ENCODE peak calls at places on chromosomes 13 and 19, in nine cellular contexts. F is left lung; W is substantia nigra; V is iPS DF 6.9; O is stomach; J is CD8-positive, alpha-beta memory T cell; G is upper lobe of left lung; N is esophagus muscularis mucosa; B is gastrocnemius medialis. A is an unnamed sample.

GRCh38 chr13:31365630-31366029 is 165.9 kb downstream of the B3GLCT start:
- DNase-seq in B (no peak), N (no peak), J (no peak), G (no peak), V (no peak), F (no peak), O (no peak), W (no peak), A (no peak)

GRCh38 chr13:37656247-37656940 is 57.8 kb upstream of the POSTN start:
- DNase-seq in O (no peak), B (no peak), J (no peak), V (no peak), G (no peak), F (no peak), W (no peak), N (no peak), A (peak)

GRCh38 chr13:98447881-98448641 is 128.8 kb downstream of the STK24 start:
- DNase-seq in O (no peak), W (no peak), F (no peak), N (no peak), V (no peak), B (no peak), G (no peak), J (no peak), A (no peak)

GRCh38 chr13:80096383-80096782 is 244.5 kb downstream of the SPRY2 start:
- DNase-seq in G (no peak), J (no peak), W (no peak), O (no peak), V (no peak), F (no peak), N (no peak), B (no peak), A (no peak)

GRCh38 chr13:36323951-36324566 is 22.1 kb downstream of the SPART start:
- DNase-seq in W (no peak), G (no peak), F (no peak), V (no peak), B (no peak), O (no peak), N (no peak), J (no peak), A (no peak)

GRCh38 chr13:79886601-79887000 is 405.6 kb downstream of the NDFIP2 start:
- DNase-seq in V (no peak), W (no peak), B (no peak), O (no peak), G (no peak), F (no peak), J (no peak), N (no peak), A (no peak)

GRCh38 chr19:8576273-8576993 is 809 bp downstream of the MYO1F start:
- DNase-seq in F (no peak), J (no peak), W (no peak), N (no peak), B (no peak), V (no peak), G (peak), O (no peak), A (no peak)

GRCh38 chr19:42252365-42253244 is 2.3 kb downstream of the ERF start:
- DNase-seq in N (no peak), V (no peak), F (no peak), G (peak), B (no peak), W (peak), J (no peak), O (no peak), A (no peak)

GRCh38 chr13:113647351-113648217 is 10.4 kb downstream of the ATP4B start:
- DNase-seq in N (no peak), B (peak), W (peak), G (peak), F (peak), V (no peak), J (no peak), O (peak), A (peak)

GRCh38 chr13:113666951-113667701 is at the start of gene GRK1:
- DNase-seq in J (no peak), V (no peak), W (no peak), O (peak), N (no peak), B (no peak), G (peak), F (peak), A (no peak)

GRCh38 chr19:37719111-37719926 is at the start of gene ZNF607:
- DNase-seq in F (peak), N (peak), B (peak), J (peak), G (peak), W (peak), V (peak), O (peak), A (peak)

GRCh38 chr19:7250951-7251350 is 43.3 kb downstream of the INSR start:
- DNase-seq in W (no peak), O (no peak), G (no peak), J (no peak), F (no peak), B (no peak), V (no peak), N (no peak), A (no peak)
- H3K27ac ChIP-seq in W (no peak), O (no peak), G (no peak), J (no peak), F (no peak), B (no peak), V (no peak), N (no peak), A (no peak)

DNA sequence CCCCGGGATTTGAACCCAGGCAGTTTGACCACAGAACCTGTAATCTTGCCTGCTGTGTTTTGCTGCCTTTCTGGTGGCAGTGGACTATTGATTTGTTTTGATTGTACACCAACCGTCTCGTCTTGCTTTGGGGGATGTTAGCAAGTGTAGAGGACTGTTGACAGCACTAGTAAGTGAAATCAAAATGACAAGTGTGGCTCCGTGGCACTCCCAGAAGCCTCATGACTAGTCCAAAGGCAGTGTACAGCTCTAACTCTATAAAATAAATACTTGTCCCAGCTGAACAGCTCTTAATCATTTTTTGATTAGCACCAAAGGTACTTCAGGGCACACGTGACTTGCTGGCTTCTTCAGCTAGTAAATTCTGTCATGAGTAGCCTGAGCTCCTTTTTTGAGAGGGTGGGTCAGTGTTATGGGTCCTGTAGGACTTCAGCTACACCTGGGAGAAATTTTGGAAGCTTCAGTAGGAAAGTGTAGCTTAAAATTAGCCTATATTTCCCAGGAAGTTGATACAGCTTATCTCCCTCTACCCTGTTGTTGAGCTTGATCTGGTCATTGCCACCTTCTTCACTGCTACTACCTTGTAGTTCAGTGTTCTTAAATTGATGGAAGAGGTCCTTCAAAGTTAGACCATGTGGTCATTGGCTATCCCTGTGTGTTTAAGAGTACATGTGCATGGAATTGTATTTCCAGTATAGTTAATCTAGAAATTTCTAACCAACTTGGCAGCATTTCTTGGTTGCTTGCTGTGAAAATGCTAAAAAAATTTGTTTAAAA is 15.1 kb downstream of the TM9SF2 start:
- DNase-seq in J (no peak), O (no peak), B (no peak), V (no peak), W (no peak), N (no peak), F (no peak), G (peak), A (no peak)
- H3K27ac ChIP-seq in J (no peak), O (peak), B (no peak), V (no peak), W (no peak), N (no peak), F (no peak), G (peak), A (no peak)

DNA sequence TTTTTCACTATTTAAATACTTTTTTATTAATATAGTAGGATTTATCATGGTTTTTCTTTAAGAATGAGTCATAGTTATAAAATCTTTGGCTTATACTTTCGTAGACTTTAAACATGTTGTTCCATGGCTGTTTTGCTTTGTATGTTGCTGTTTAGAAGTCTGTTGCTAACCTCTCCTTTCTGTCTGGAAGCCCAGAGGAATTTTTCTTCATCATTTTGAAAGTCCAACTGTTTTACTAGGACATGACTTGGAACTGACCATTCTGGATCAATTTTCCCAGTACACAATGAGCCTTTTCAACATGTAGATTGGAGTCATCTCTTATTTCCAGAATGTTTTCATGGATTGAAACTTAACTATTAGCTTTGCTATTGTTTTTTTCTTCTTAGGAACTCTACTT is 7.9 kb downstream of the CAB39L start:
- DNase-seq in J (no peak), B (no peak), N (no peak), F (no peak), O (no peak), W (no peak), G (no peak), V (no peak), A (no peak)
- H3K27ac ChIP-seq in J (no peak), B (no peak), N (peak), F (no peak), O (no peak), W (no peak), G (no peak), V (no peak), A (no peak)

GRCh38 chr19:45682908-45683307 is 8.8 kb downstream of the SNRPD2 start:
- DNase-seq in N (no peak), O (no peak), V (no peak), G (no peak), B (no peak), W (no peak), F (no peak), J (no peak), A (no peak)

GRCh38 chr19:45682117-45682516 is 9.6 kb downstream of the SNRPD2 start:
- DNase-seq in O (no peak), V (no peak), F (no peak), N (no peak), W (no peak), J (no peak), B (no peak), G (no peak), A (no peak)

GRCh38 chr19:45676851-45677263 is 8.8 kb downstream of the GIPR start:
- DNase-seq in J (peak), F (peak), B (no peak), O (peak), N (no peak), W (no peak), V (no peak), G (peak), A (no peak)

GRCh38 chr19:45681391-45682015 is 10.2 kb downstream of the SNRPD2 start:
- DNase-seq in W (peak), B (peak), N (peak), G (peak), F (peak), J (peak), V (no peak), O (peak), A (no peak)

GRCh38 chr19:45677351-45678230 is 9.6 kb downstream of the GIPR start:
- DNase-seq in G (peak), N (no peak), B (no peak), J (peak), F (peak), O (peak), V (peak), W (peak), A (peak)
- H3K27ac ChIP-seq in G (peak), N (no peak), B (no peak), J (no peak), F (peak), O (peak), V (no peak), W (peak), A (peak)

DNA sequence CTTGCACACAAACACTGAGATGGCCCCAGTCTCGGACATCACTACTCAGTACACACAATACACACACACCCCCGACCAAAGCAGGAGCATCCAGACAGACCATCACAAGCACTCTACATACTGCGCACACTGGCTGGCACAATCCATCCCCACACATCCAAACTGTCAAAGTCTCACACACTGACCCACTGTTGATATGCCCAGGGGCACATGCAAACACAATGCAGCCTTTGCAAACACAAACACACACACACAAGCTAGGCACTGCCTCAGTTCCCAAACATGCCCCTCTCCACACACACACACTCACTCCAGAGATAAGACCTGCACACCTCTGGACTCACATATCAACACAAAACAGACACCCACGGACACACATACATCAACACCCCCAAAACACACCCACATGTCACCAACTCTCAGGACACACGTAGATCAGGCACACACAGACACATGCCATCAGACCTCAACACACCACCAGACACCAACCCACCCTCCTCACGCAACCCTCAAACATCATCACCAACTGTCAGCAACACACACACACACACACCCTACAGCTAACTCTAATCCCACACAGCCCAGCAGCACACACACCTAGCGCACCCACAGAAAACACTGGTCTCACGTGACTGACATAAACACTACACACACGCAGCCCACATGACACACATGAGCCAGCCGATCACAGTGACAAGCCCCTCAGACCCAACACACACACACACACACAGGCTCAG is 1.9 kb downstream of the BBC3 start:
- DNase-seq in G (peak), F (no peak), V (no peak), N (no peak), B (peak), O (no peak), W (no peak), J (peak), A (no peak)
- H3K27ac ChIP-seq in G (peak), F (peak), V (no peak), N (peak), B (peak), O (peak), W (peak), J (peak), A (peak)

GRCh38 chr13:73388586-73388985 is 329.8 kb downstream of the KLF5 start:
- DNase-seq in N (no peak), G (no peak), V (no peak), O (no peak), F (no peak), W (no peak), J (no peak), B (no peak), A (no peak)

GRCh38 chr13:73399347-73400216 is 340.8 kb downstream of the KLF5 start:
- DNase-seq in B (no peak), J (no peak), G (no peak), O (peak), W (no peak), V (no peak), F (no peak), N (no peak), A (no peak)

GRCh38 chr13:73397486-73398020 is 338.7 kb downstream of the KLF5 start:
- DNase-seq in V (no peak), N (no peak), G (no peak), J (no peak), F (no peak), O (no peak), B (no peak), W (no peak), A (no peak)

GRCh38 chr13:73390100-73390499 is 331.3 kb downstream of the KLF5 start:
- DNase-seq in B (no peak), W (no peak), N (no peak), G (no peak), O (no peak), J (no peak), V (no peak), F (no peak), A (no peak)

DNA sequence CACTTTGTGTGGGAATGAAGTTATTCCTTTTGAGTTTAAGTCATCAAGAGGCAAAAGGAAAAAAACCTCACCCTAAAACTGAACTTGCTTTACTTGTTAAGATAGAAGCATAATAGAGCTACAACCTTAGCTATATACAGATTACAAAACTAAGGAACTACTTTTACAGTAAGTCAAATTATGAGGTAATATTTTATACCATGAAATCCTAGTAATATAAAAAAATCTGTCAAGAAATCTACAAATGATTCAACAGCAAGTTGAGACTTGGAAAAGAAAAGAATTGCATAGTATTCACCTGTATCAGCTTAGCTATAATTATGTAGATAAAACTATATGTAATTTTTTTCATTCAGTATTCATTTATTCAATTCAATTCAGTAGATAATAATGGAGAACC is 335.3 kb downstream of the KLF5 start:
- DNase-seq in J (no peak), W (no peak), F (no peak), V (no peak), G (no peak), O (no peak), N (no peak), B (no peak), A (no peak)
- H3K27ac ChIP-seq in J (no peak), W (no peak), F (no peak), V (no peak), G (no peak), O (no peak), N (no peak), B (no peak), A (peak)

GRCh38 chr13:43058318-43058674 is 34.9 kb downstream of the DNAJC15 start:
- DNase-seq in G (no peak), O (no peak), J (no peak), V (no peak), F (no peak), B (no peak), W (no peak), N (no peak), A (peak)
- H3K27ac ChIP-seq in G (no peak), O (peak), J (no peak), V (no peak), F (no peak), B (no peak), W (no peak), N (no peak), A (peak)

DNA sequence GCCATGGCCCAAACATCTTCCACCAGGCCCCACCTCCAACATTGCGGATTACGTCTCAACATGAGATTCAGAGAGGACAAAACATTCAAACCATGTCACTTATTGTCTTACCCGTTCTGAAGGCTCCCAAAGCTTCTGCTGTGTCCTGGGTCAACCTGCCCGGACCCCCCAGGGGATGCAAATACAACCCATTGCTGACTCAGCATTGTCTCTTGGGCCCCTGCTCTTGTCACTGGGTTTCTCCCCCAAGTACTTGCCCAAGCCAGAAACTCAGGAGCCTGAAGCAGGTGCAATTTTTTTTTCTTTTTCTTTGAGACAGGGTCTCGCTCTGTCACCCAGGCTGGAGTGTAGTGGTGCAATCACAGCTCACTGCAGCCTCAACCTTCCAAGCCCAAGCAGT is 144.5 kb downstream of the KCTD15 start:
- DNase-seq in B (no peak), V (no peak), F (no peak), G (no peak), J (no peak), W (no peak), N (no peak), O (no peak), A (no peak)
- H3K27ac ChIP-seq in B (no peak), V (no peak), F (no peak), G (no peak), J (no peak), W (no peak), N (no peak), O (no peak), A (no peak)

A was measured in epithelial cell of prostate.